ENCODE peak calls at places on chromosomes 13 and 19, in eight cellular contexts. R, B, J, I, H, K, U and V are unnamed samples.

GRCh38 chr13:113890758-113891480 is 27.0 kb upstream of the GAS6 start:
- DNase-seq in H (no peak), U (no peak), J (peak; percentile 40), K (no peak), B (no peak), R (no peak), I (no peak), V (no peak)

GRCh38 chr19:33767898-33768413 is 28.7 kb upstream of the KCTD15 start:
- DNase-seq in U (peak; percentile 19), I (peak; percentile 33), J (peak; percentile 84), H (no peak), K (no peak), B (no peak), R (no peak), V (no peak)

GRCh38 chr13:96082640-96083039 is 7.3 kb upstream of the HS6ST3 start:
- DNase-seq in U (no peak), B (no peak), K (no peak), I (no peak), H (no peak), J (no peak), R (no peak), V (no peak)

GRCh38 chr13:40158218-40158617 is 502.8 kb downstream of the COG6 start:
- DNase-seq in H (no peak), R (no peak), I (peak; percentile 67), K (no peak), B (peak; percentile 45), U (no peak), J (no peak), V (no peak)

GRCh38 chr13:29993716-29994488 is 143.5 kb upstream of the UBL3 start:
- DNase-seq in J (no peak), K (no peak), R (no peak), U (no peak), I (peak; percentile 22), H (no peak), B (peak; percentile 47), V (no peak)

GRCh38 chr19:33785795-33786194 is 10.9 kb upstream of the KCTD15 start:
- DNase-seq in I (peak; percentile 10), H (no peak), U (no peak), B (no peak), J (no peak), R (no peak), K (no peak), V (no peak)

GRCh38 chr19:15136234-15136954 is 29.2 kb downstream of the SYDE1 start:
- DNase-seq in K (no peak), J (no peak), R (no peak), U (no peak), H (no peak), B (peak; percentile 38), I (no peak), V (no peak)

GRCh38 chr13:41008349-41008980 is 10.7 kb downstream of the ELF1 start:
- DNase-seq in R (no peak), K (no peak), B (peak; percentile 13), U (no peak), J (no peak), H (no peak), I (peak; percentile 74), V (no peak)

GRCh38 chr13:95533545-95534135 is 18.9 kb upstream of the CLDN10 start:
- DNase-seq in I (no peak), U (peak; percentile 55), R (peak; percentile 63), B (no peak), K (peak; percentile 15), J (peak; percentile 45), H (no peak), V (no peak)

GRCh38 chr19:40604647-40605200 is 3.6 kb downstream of the LTBP4 start:
- DNase-seq in R (peak; percentile 76), I (no peak), K (peak; percentile 76), U (no peak), J (no peak), H (no peak), B (no peak), V (no peak)

GRCh38 chr13:50707533-50708096 is 135.9 kb downstream of the DLEU7 start:
- DNase-seq in R (no peak), U (no peak), J (no peak), B (no peak), I (no peak), K (no peak), H (no peak), V (no peak)

GRCh38 chr13:77733674-77734073 is 36.2 kb downstream of the SLAIN1 start:
- DNase-seq in J (no peak), U (no peak), I (no peak), B (no peak), K (no peak), R (no peak), H (no peak), V (no peak)

GRCh38 chr19:6712692-6713670 is 7.5 kb downstream of the C3 start:
- DNase-seq in H (no peak), B (no peak), R (no peak), K (no peak), I (no peak), J (no peak), U (no peak), V (no peak)

GRCh38 chr13:48278806-48279205 is 24.7 kb upstream of the RB1 start:
- DNase-seq in J (no peak), U (no peak), I (no peak), B (no peak), H (no peak), K (no peak), R (no peak), V (no peak)

GRCh38 chr19:15252398-15253018 is 20.3 kb upstream of the EPHX3 start:
- DNase-seq in B (peak; percentile 33), R (no peak), H (peak; percentile 79), I (peak; percentile 50), J (peak; percentile 41), K (no peak), U (no peak), V (no peak)

GRCh38 chr19:5563941-5564612 is 3.7 kb downstream of the TINCR start:
- DNase-seq in I (no peak), R (no peak), K (no peak), U (no peak), J (peak; percentile 77), B (peak; percentile 23), H (no peak), V (no peak)

GRCh38 chr19:28864577-28865042 is 348.3 kb downstream of the UQCRFS1 start:
- DNase-seq in I (peak; percentile 85), K (peak; percentile 35), J (no peak), B (no peak), H (no peak), R (no peak), U (peak; percentile 74), V (peak; percentile 83)
- H3K27ac ChIP-seq in I (no peak overlapping the region), K (no peak overlapping the region), J (no peak overlapping the region), B (no peak overlapping the region), H (no peak overlapping the region), R (no peak overlapping the region), U (no peak overlapping the region), V (no peak overlapping the region)

DNA sequence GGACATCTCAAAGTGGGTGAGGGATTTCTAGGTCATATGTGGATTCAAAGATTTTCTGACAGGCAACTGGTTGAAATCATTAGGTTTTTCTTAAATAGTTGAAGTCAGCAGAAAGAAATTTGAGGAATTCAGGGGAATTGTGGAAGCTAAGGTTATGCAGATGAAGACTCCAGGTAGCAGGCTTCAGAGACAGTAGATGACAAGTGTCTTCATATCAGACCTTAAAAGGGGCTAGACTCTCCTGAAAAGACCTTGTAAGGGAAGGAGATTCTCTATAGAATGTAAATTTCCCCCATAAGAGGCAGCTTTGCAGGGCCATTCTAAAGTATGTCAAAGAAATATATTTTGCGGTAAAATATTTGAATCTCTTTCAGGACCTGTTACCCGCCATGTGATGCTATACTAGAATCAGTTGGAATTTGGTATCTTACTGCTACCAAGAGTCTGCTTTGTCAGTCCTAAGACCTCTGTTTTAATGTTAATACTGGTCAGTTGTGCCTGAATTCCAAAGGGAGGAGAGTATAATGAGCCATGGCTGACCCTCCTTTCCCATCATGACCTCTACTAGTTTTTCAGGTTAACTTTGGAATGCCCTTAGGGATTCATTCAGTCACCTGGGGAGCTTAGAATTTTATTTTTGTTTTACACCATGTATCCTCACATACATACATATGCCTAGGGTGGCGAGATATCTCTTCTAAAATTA is 1115.5 kb upstream of the SLC10A2 start:
- DNase-seq in K (no peak), B (no peak), J (peak; percentile 83), R (no peak), I (no peak), U (no peak), H (no peak), V (no peak)
- H3K27ac ChIP-seq in K (no peak overlapping the region), B (no peak overlapping the region), J (peak overlapping the region; percentile 18), R (no peak overlapping the region), I (no peak overlapping the region), U (no peak overlapping the region), H (no peak overlapping the region), V (no peak overlapping the region)

GRCh38 chr13:27965740-27966640 is 3.1 kb downstream of the CDX2 start:
- DNase-seq in B (no peak), H (no peak), K (peak; percentile 46), I (no peak), R (no peak), J (peak; percentile 91), U (no peak), V (no peak)

GRCh38 chr13:27965343-27965739 is 3.8 kb downstream of the CDX2 start:
- DNase-seq in J (peak; percentile 44), H (no peak), U (no peak), R (peak; percentile 24), I (no peak), B (no peak), K (no peak), V (no peak)

GRCh38 chr13:27967203-27967735 is 1.8 kb downstream of the CDX2 start:
- DNase-seq in I (no peak), B (no peak), J (peak; percentile 54), H (no peak), R (no peak), U (no peak), K (no peak), V (peak; percentile 6)

GRCh38 chr13:27967736-27968315 is 1.3 kb downstream of the CDX2 start:
- DNase-seq in J (peak; percentile 51), K (no peak), U (no peak), R (no peak), B (no peak), I (no peak), H (no peak), V (no peak)

GRCh38 chr13:27966641-27967202 is 2.4 kb downstream of the CDX2 start:
- DNase-seq in H (no peak), U (no peak), J (peak; percentile 78), I (no peak), K (no peak), B (no peak), R (no peak), V (no peak)
- H3K27ac ChIP-seq in H (no peak overlapping the region), U (peak overlapping the region; percentile 72), J (no peak overlapping the region), I (no peak overlapping the region), K (peak overlapping the region; percentile 94), B (no peak overlapping the region), R (peak overlapping the region; percentile 98), V (no peak overlapping the region)

GRCh38 chr13:108120332-108120731 is 95.0 kb downstream of the LIG4 start:
- DNase-seq in I (no peak), J (no peak), U (no peak), H (peak; percentile 2), R (no peak), K (no peak), B (no peak), V (no peak)

GRCh38 chr13:108115739-108116138 is 99.6 kb downstream of the LIG4 start:
- DNase-seq in K (no peak), R (no peak), B (no peak), I (no peak), J (no peak), H (no peak), U (no peak), V (no peak)

DNA sequence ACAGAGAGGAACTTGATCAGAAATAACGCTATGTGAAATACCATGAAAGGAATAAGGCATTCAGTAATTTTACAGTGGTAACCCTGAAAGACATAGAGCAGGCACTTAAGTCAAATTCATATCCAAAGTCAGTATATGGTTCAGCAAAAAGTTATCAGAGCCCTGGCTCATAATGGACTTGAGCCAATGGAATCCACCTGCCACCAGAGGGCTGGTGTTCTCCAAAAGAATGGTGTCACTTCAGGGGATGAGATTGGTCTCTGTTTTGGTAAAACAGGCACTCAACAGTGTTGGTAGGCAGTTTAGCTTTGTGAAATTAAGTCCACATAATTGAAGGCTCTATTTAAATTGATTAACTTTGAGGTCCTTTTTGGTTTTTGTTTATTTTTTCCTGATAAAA is 93.9 kb downstream of the LIG4 start:
- DNase-seq in B (no peak), J (peak; percentile 25), K (no peak), I (no peak), U (no peak), H (no peak), R (no peak), V (no peak)
- H3K27ac ChIP-seq in B (no peak overlapping the region), J (no peak overlapping the region), K (no peak overlapping the region), I (no peak overlapping the region), U (no peak overlapping the region), H (no peak overlapping the region), R (no peak overlapping the region), V (no peak overlapping the region)